ENCODE peak calls at places on chromosome 17, in ten cellular contexts. One of them, this sample, is unnamed.

GRCh38 chr17:82195675-82196258 is 16.9 kb downstream of the CCDC57 start:
- DNase-seq in GM13977: no peak
- DNase-seq in CD8-positive, alpha-beta T cell: no peak
- DNase-seq in AG08396: no peak
- DNase-seq in activated naive CD8-positive, alpha-beta T cell treated with anti-CD3 and anti-CD28 coated beads for 36 hours: no peak
- DNase-seq in NCI-H1694 treated with DMSO at 0.1 percent for 48 hours: no peak
- DNase-seq in GOT3: no peak
- DNase-seq in substantia nigra: no peak
- DNase-seq in HT1080: no peak
- DNase-seq in NCI-H1105: no peak
- DNase-seq in this sample: no peak

GRCh38 chr17:68435876-68436842 is 21.1 kb downstream of the WIPI1 start:
- DNase-seq in GM13977: peak; percentile 77
- DNase-seq in CD8-positive, alpha-beta T cell: peak; percentile 74
- DNase-seq in AG08396: peak; percentile 75
- DNase-seq in activated naive CD8-positive, alpha-beta T cell treated with anti-CD3 and anti-CD28 coated beads for 36 hours: peak; percentile 77
- DNase-seq in NCI-H1694 treated with DMSO at 0.1 percent for 48 hours: peak; percentile 88
- DNase-seq in GOT3: peak; percentile 45
- DNase-seq in substantia nigra: peak; percentile 62
- DNase-seq in HT1080: peak; percentile 65
- DNase-seq in NCI-H1105: peak; percentile 47
- DNase-seq in this sample: peak; percentile 82

GRCh38 chr17:44830359-44831269 is 527 bp upstream of the GJC1 start:
- DNase-seq in GM13977: peak; percentile 28
- DNase-seq in CD8-positive, alpha-beta T cell: no peak
- DNase-seq in AG08396: peak; percentile 36
- DNase-seq in activated naive CD8-positive, alpha-beta T cell treated with anti-CD3 and anti-CD28 coated beads for 36 hours: no peak
- DNase-seq in NCI-H1694 treated with DMSO at 0.1 percent for 48 hours: no peak
- DNase-seq in GOT3: no peak
- DNase-seq in substantia nigra: no peak
- DNase-seq in HT1080: no peak
- DNase-seq in NCI-H1105: no peak
- DNase-seq in this sample: no peak

GRCh38 chr17:74513987-74514631 is 17.2 kb downstream of the CD300LB start:
- DNase-seq in GM13977: no peak
- DNase-seq in CD8-positive, alpha-beta T cell: peak; percentile 21
- DNase-seq in AG08396: no peak
- DNase-seq in activated naive CD8-positive, alpha-beta T cell treated with anti-CD3 and anti-CD28 coated beads for 36 hours: peak; percentile 64
- DNase-seq in NCI-H1694 treated with DMSO at 0.1 percent for 48 hours: no peak
- DNase-seq in GOT3: no peak
- DNase-seq in substantia nigra: no peak
- DNase-seq in HT1080: peak; percentile 61
- DNase-seq in NCI-H1105: peak; percentile 100
- DNase-seq in this sample: peak; percentile 32

GRCh38 chr17:62670202-62670821 is 42.8 kb downstream of the MRC2 start:
- DNase-seq in GM13977: no peak
- DNase-seq in CD8-positive, alpha-beta T cell: no peak
- DNase-seq in AG08396: no peak
- DNase-seq in activated naive CD8-positive, alpha-beta T cell treated with anti-CD3 and anti-CD28 coated beads for 36 hours: no peak
- DNase-seq in NCI-H1694 treated with DMSO at 0.1 percent for 48 hours: no peak
- DNase-seq in GOT3: no peak
- DNase-seq in substantia nigra: no peak
- DNase-seq in HT1080: no peak
- DNase-seq in NCI-H1105: peak; percentile 49
- DNase-seq in this sample: peak; percentile 86

GRCh38 chr17:43068570-43069367 is 43.7 kb downstream of the RND2 start:
- DNase-seq in GM13977: no peak
- DNase-seq in CD8-positive, alpha-beta T cell: no peak
- DNase-seq in AG08396: no peak
- DNase-seq in activated naive CD8-positive, alpha-beta T cell treated with anti-CD3 and anti-CD28 coated beads for 36 hours: no peak
- DNase-seq in NCI-H1694 treated with DMSO at 0.1 percent for 48 hours: no peak
- DNase-seq in GOT3: no peak
- DNase-seq in substantia nigra: no peak
- DNase-seq in HT1080: no peak
- DNase-seq in NCI-H1105: no peak
- DNase-seq in this sample: no peak

GRCh38 chr17:79997004-79997673 is 38.5 kb downstream of the TBC1D16 start:
- DNase-seq in GM13977: peak; percentile 61
- DNase-seq in CD8-positive, alpha-beta T cell: peak; percentile 61
- DNase-seq in AG08396: no peak
- DNase-seq in activated naive CD8-positive, alpha-beta T cell treated with anti-CD3 and anti-CD28 coated beads for 36 hours: peak; percentile 70
- DNase-seq in NCI-H1694 treated with DMSO at 0.1 percent for 48 hours: no peak
- DNase-seq in GOT3: no peak
- DNase-seq in substantia nigra: no peak
- DNase-seq in HT1080: no peak
- DNase-seq in NCI-H1105: no peak
- DNase-seq in this sample: no peak

GRCh38 chr17:78575340-78575739 is 1.9 kb downstream of the DNAH17 start:
- DNase-seq in GM13977: no peak
- DNase-seq in CD8-positive, alpha-beta T cell: no peak
- DNase-seq in AG08396: no peak
- DNase-seq in activated naive CD8-positive, alpha-beta T cell treated with anti-CD3 and anti-CD28 coated beads for 36 hours: no peak
- DNase-seq in NCI-H1694 treated with DMSO at 0.1 percent for 48 hours: no peak
- DNase-seq in GOT3: no peak
- DNase-seq in substantia nigra: no peak
- DNase-seq in HT1080: no peak
- DNase-seq in NCI-H1105: no peak
- DNase-seq in this sample: no peak

GRCh38 chr17:78231991-78232759 is 744 bp downstream of the TMEM235 start:
- DNase-seq in GM13977: peak; percentile 59
- DNase-seq in CD8-positive, alpha-beta T cell: no peak
- DNase-seq in AG08396: no peak
- DNase-seq in activated naive CD8-positive, alpha-beta T cell treated with anti-CD3 and anti-CD28 coated beads for 36 hours: peak; percentile 46
- DNase-seq in NCI-H1694 treated with DMSO at 0.1 percent for 48 hours: no peak
- DNase-seq in GOT3: no peak
- DNase-seq in substantia nigra: peak; percentile 39
- DNase-seq in HT1080: no peak
- DNase-seq in NCI-H1105: no peak
- DNase-seq in this sample: no peak

GRCh38 chr17:54426287-54426886 is 474.3 kb upstream of the TOM1L1 start:
- DNase-seq in GM13977: no peak
- DNase-seq in CD8-positive, alpha-beta T cell: no peak
- DNase-seq in AG08396: no peak
- DNase-seq in activated naive CD8-positive, alpha-beta T cell treated with anti-CD3 and anti-CD28 coated beads for 36 hours: no peak
- DNase-seq in NCI-H1694 treated with DMSO at 0.1 percent for 48 hours: peak; percentile 57
- DNase-seq in GOT3: no peak
- DNase-seq in substantia nigra: no peak
- DNase-seq in HT1080: no peak
- DNase-seq in NCI-H1105: peak; percentile 5
- DNase-seq in this sample: no peak

GRCh38 chr17:56899403-56899802 is 14.4 kb downstream of the TRIM25 start:
- DNase-seq in GM13977: no peak
- DNase-seq in CD8-positive, alpha-beta T cell: no peak
- DNase-seq in AG08396: no peak
- DNase-seq in activated naive CD8-positive, alpha-beta T cell treated with anti-CD3 and anti-CD28 coated beads for 36 hours: no peak
- DNase-seq in NCI-H1694 treated with DMSO at 0.1 percent for 48 hours: no peak
- DNase-seq in GOT3: no peak
- DNase-seq in substantia nigra: no peak
- DNase-seq in HT1080: no peak
- DNase-seq in NCI-H1105: no peak
- DNase-seq in this sample: peak; percentile 8

GRCh38 chr17:55758171-55758570 is 7.3 kb downstream of the PCTP start:
- DNase-seq in GM13977: no peak
- DNase-seq in CD8-positive, alpha-beta T cell: no peak
- DNase-seq in AG08396: no peak
- DNase-seq in activated naive CD8-positive, alpha-beta T cell treated with anti-CD3 and anti-CD28 coated beads for 36 hours: no peak
- DNase-seq in NCI-H1694 treated with DMSO at 0.1 percent for 48 hours: no peak
- DNase-seq in GOT3: no peak
- DNase-seq in substantia nigra: no peak
- DNase-seq in HT1080: no peak
- DNase-seq in NCI-H1105: no peak
- DNase-seq in this sample: no peak

GRCh38 chr17:57803026-57803425 is 46.8 kb downstream of the MRPS23 start:
- DNase-seq in GM13977: no peak
- DNase-seq in CD8-positive, alpha-beta T cell: no peak
- DNase-seq in AG08396: no peak
- DNase-seq in activated naive CD8-positive, alpha-beta T cell treated with anti-CD3 and anti-CD28 coated beads for 36 hours: no peak
- DNase-seq in NCI-H1694 treated with DMSO at 0.1 percent for 48 hours: no peak
- DNase-seq in GOT3: no peak
- DNase-seq in substantia nigra: no peak
- DNase-seq in HT1080: no peak
- DNase-seq in NCI-H1105: no peak
- DNase-seq in this sample: no peak

GRCh38 chr17:69407759-69408158 is 6.7 kb upstream of the MAP2K6 start:
- DNase-seq in GM13977: no peak
- DNase-seq in CD8-positive, alpha-beta T cell: no peak
- DNase-seq in AG08396: no peak
- DNase-seq in activated naive CD8-positive, alpha-beta T cell treated with anti-CD3 and anti-CD28 coated beads for 36 hours: no peak
- DNase-seq in NCI-H1694 treated with DMSO at 0.1 percent for 48 hours: no peak
- DNase-seq in GOT3: no peak
- DNase-seq in substantia nigra: no peak
- DNase-seq in HT1080: no peak
- DNase-seq in NCI-H1105: no peak
- DNase-seq in this sample: no peak

GRCh38 chr17:68616334-68616733 is 15.2 kb upstream of the FAM20A start:
- DNase-seq in GM13977: no peak
- DNase-seq in CD8-positive, alpha-beta T cell: no peak
- DNase-seq in AG08396: no peak
- DNase-seq in activated naive CD8-positive, alpha-beta T cell treated with anti-CD3 and anti-CD28 coated beads for 36 hours: no peak
- DNase-seq in NCI-H1694 treated with DMSO at 0.1 percent for 48 hours: no peak
- DNase-seq in GOT3: no peak
- DNase-seq in substantia nigra: no peak
- DNase-seq in HT1080: no peak
- DNase-seq in NCI-H1105: no peak
- DNase-seq in this sample: no peak

GRCh38 chr17:39533891-39534290 is 72.6 kb downstream of the CDK12 start:
- DNase-seq in GM13977: no peak
- DNase-seq in CD8-positive, alpha-beta T cell: no peak
- DNase-seq in AG08396: no peak
- DNase-seq in activated naive CD8-positive, alpha-beta T cell treated with anti-CD3 and anti-CD28 coated beads for 36 hours: no peak
- DNase-seq in NCI-H1694 treated with DMSO at 0.1 percent for 48 hours: no peak
- DNase-seq in GOT3: no peak
- DNase-seq in substantia nigra: no peak
- DNase-seq in HT1080: no peak
- DNase-seq in NCI-H1105: no peak
- DNase-seq in this sample: no peak

GRCh38 chr17:40095944-40096791 is 4.2 kb downstream of the NR1D1 start:
- DNase-seq in GM13977: peak; percentile 95
- DNase-seq in CD8-positive, alpha-beta T cell: peak; percentile 73
- DNase-seq in AG08396: no peak
- DNase-seq in activated naive CD8-positive, alpha-beta T cell treated with anti-CD3 and anti-CD28 coated beads for 36 hours: peak; percentile 85
- DNase-seq in NCI-H1694 treated with DMSO at 0.1 percent for 48 hours: no peak
- DNase-seq in GOT3: no peak
- DNase-seq in substantia nigra: peak; percentile 37
- DNase-seq in HT1080: no peak
- DNase-seq in NCI-H1105: no peak
- DNase-seq in this sample: no peak

GRCh38 chr17:514584-514983 is 162.0 kb upstream of the RPH3AL start:
- DNase-seq in GM13977: no peak
- DNase-seq in CD8-positive, alpha-beta T cell: no peak
- DNase-seq in AG08396: no peak
- DNase-seq in activated naive CD8-positive, alpha-beta T cell treated with anti-CD3 and anti-CD28 coated beads for 36 hours: no peak
- DNase-seq in NCI-H1694 treated with DMSO at 0.1 percent for 48 hours: no peak
- DNase-seq in GOT3: no peak
- DNase-seq in substantia nigra: no peak
- DNase-seq in HT1080: no peak
- DNase-seq in NCI-H1105: no peak
- DNase-seq in this sample: no peak

GRCh38 chr17:50758524-50758923 is 8.8 kb downstream of the ANKRD40CL start:
- DNase-seq in GM13977: no peak
- DNase-seq in CD8-positive, alpha-beta T cell: no peak
- DNase-seq in AG08396: no peak
- DNase-seq in activated naive CD8-positive, alpha-beta T cell treated with anti-CD3 and anti-CD28 coated beads for 36 hours: no peak
- DNase-seq in NCI-H1694 treated with DMSO at 0.1 percent for 48 hours: no peak
- DNase-seq in GOT3: no peak
- DNase-seq in substantia nigra: no peak
- DNase-seq in HT1080: no peak
- DNase-seq in NCI-H1105: no peak
- DNase-seq in this sample: no peak

GRCh38 chr17:45306623-45307022 is 10.2 kb downstream of the MAP3K14 start:
- DNase-seq in GM13977: no peak
- DNase-seq in CD8-positive, alpha-beta T cell: no peak
- DNase-seq in AG08396: no peak
- DNase-seq in activated naive CD8-positive, alpha-beta T cell treated with anti-CD3 and anti-CD28 coated beads for 36 hours: no peak
- DNase-seq in NCI-H1694 treated with DMSO at 0.1 percent for 48 hours: no peak
- DNase-seq in GOT3: no peak
- DNase-seq in substantia nigra: no peak
- DNase-seq in HT1080: no peak
- DNase-seq in NCI-H1105: no peak
- DNase-seq in this sample: no peak

GRCh38 chr17:39754958-39755549 is 17.3 kb downstream of the GRB7 start:
- DNase-seq in GM13977: peak; percentile 34
- DNase-seq in CD8-positive, alpha-beta T cell: no peak
- DNase-seq in AG08396: no peak
- DNase-seq in activated naive CD8-positive, alpha-beta T cell treated with anti-CD3 and anti-CD28 coated beads for 36 hours: no peak
- DNase-seq in NCI-H1694 treated with DMSO at 0.1 percent for 48 hours: no peak
- DNase-seq in GOT3: no peak
- DNase-seq in substantia nigra: no peak
- DNase-seq in HT1080: no peak
- DNase-seq in NCI-H1105: no peak
- DNase-seq in this sample: peak; percentile 56

GRCh38 chr17:71791311-71791710 is 329.5 kb upstream of the SOX9 start:
- DNase-seq in GM13977: no peak
- DNase-seq in CD8-positive, alpha-beta T cell: no peak
- DNase-seq in AG08396: no peak
- DNase-seq in activated naive CD8-positive, alpha-beta T cell treated with anti-CD3 and anti-CD28 coated beads for 36 hours: no peak
- DNase-seq in NCI-H1694 treated with DMSO at 0.1 percent for 48 hours: no peak
- DNase-seq in GOT3: no peak
- DNase-seq in substantia nigra: no peak
- DNase-seq in HT1080: no peak
- DNase-seq in NCI-H1105: no peak
- DNase-seq in this sample: no peak

GRCh38 chr17:68693896-68694295 is 92.7 kb upstream of the FAM20A start:
- DNase-seq in GM13977: no peak
- DNase-seq in CD8-positive, alpha-beta T cell: no peak
- DNase-seq in AG08396: no peak
- DNase-seq in activated naive CD8-positive, alpha-beta T cell treated with anti-CD3 and anti-CD28 coated beads for 36 hours: no peak
- DNase-seq in NCI-H1694 treated with DMSO at 0.1 percent for 48 hours: no peak
- DNase-seq in GOT3: no peak
- DNase-seq in substantia nigra: no peak
- DNase-seq in HT1080: no peak
- DNase-seq in NCI-H1105: no peak
- DNase-seq in this sample: no peak

GRCh38 chr17:78368854-78369495 is 9.1 kb upstream of the SOCS3 start:
- DNase-seq in GM13977: no peak
- DNase-seq in CD8-positive, alpha-beta T cell: no peak
- DNase-seq in AG08396: no peak
- DNase-seq in activated naive CD8-positive, alpha-beta T cell treated with anti-CD3 and anti-CD28 coated beads for 36 hours: no peak
- DNase-seq in NCI-H1694 treated with DMSO at 0.1 percent for 48 hours: no peak
- DNase-seq in GOT3: no peak
- DNase-seq in substantia nigra: no peak
- DNase-seq in HT1080: no peak
- DNase-seq in NCI-H1105: no peak
- DNase-seq in this sample: no peak

GRCh38 chr17:75036643-75037268 is 10.0 kb downstream of the ATP5PD start:
- DNase-seq in GM13977: no peak
- DNase-seq in CD8-positive, alpha-beta T cell: peak; percentile 77
- DNase-seq in AG08396: peak; percentile 77
- DNase-seq in activated naive CD8-positive, alpha-beta T cell treated with anti-CD3 and anti-CD28 coated beads for 36 hours: peak; percentile 80
- DNase-seq in NCI-H1694 treated with DMSO at 0.1 percent for 48 hours: no peak
- DNase-seq in GOT3: peak; percentile 12
- DNase-seq in substantia nigra: no peak
- DNase-seq in HT1080: no peak
- DNase-seq in NCI-H1105: peak; percentile 47
- DNase-seq in this sample: peak; percentile 85

GRCh38 chr17:19004601-19005441 is at the start of gene FAM83G:
- DNase-seq in GM13977: peak; percentile 94
- DNase-seq in CD8-positive, alpha-beta T cell: peak; percentile 83
- DNase-seq in AG08396: peak; percentile 89
- DNase-seq in activated naive CD8-positive, alpha-beta T cell treated with anti-CD3 and anti-CD28 coated beads for 36 hours: peak; percentile 93
- DNase-seq in NCI-H1694 treated with DMSO at 0.1 percent for 48 hours: no peak
- DNase-seq in GOT3: peak; percentile 63
- DNase-seq in substantia nigra: no peak
- DNase-seq in HT1080: peak; percentile 82
- DNase-seq in NCI-H1105: peak; percentile 10
- DNase-seq in this sample: peak; percentile 85

GRCh38 chr17:2700491-2701141 is 10.9 kb downstream of the CLUH start:
- DNase-seq in GM13977: peak; percentile 30
- DNase-seq in CD8-positive, alpha-beta T cell: no peak
- DNase-seq in AG08396: no peak
- DNase-seq in activated naive CD8-positive, alpha-beta T cell treated with anti-CD3 and anti-CD28 coated beads for 36 hours: no peak
- DNase-seq in NCI-H1694 treated with DMSO at 0.1 percent for 48 hours: peak; percentile 100
- DNase-seq in GOT3: no peak
- DNase-seq in substantia nigra: no peak
- DNase-seq in HT1080: no peak
- DNase-seq in NCI-H1105: no peak
- DNase-seq in this sample: no peak

GRCh38 chr17:20184977-20185619 is 175.9 kb downstream of the SPECC1 start:
- DNase-seq in GM13977: no peak
- DNase-seq in CD8-positive, alpha-beta T cell: no peak
- DNase-seq in AG08396: no peak
- DNase-seq in activated naive CD8-positive, alpha-beta T cell treated with anti-CD3 and anti-CD28 coated beads for 36 hours: no peak
- DNase-seq in NCI-H1694 treated with DMSO at 0.1 percent for 48 hours: no peak
- DNase-seq in GOT3: no peak
- DNase-seq in substantia nigra: no peak
- DNase-seq in HT1080: no peak
- DNase-seq in NCI-H1105: no peak
- DNase-seq in this sample: no peak